ENCODE peak calls at places on chromosomes 4 and X, in four cellular contexts. D, I, M and X are unnamed samples.

GRCh38 chr4:44806076-44806475 is 79.7 kb upstream of the GNPDA2 start:
- DNase-seq in D (no peak), I (no peak), M (no peak), X (no peak)

GRCh38 chrX:78237127-78237526 is 90.3 kb downstream of the CYSLTR1 start:
- DNase-seq in D (no peak), I (no peak), M (no peak), X (no peak)

GRCh38 chr4:72019688-72020087 is 12.1 kb upstream of the NPFFR2 start:
- DNase-seq in D (no peak), I (no peak), M (no peak), X (no peak)

GRCh38 chr4:183468210-183469095 is 24.0 kb downstream of the CDKN2AIP start:
- DNase-seq in D (no peak), I (no peak), M (no peak), X (no peak)

GRCh38 chr4:10998826-10999225 is 314.3 kb upstream of the CLNK start:
- DNase-seq in D (no peak), I (no peak), M (no peak), X (no peak)

GRCh38 chr4:40856836-40857362 is 107.1 kb downstream of the NSUN7 start:
- DNase-seq in D (no peak), I (peak; percentile 68), M (peak; percentile 82), X (peak; percentile 41)

GRCh38 chrX:22629105-22629725 is 356.5 kb downstream of the CBLL2 start:
- DNase-seq in D (no peak), I (no peak), M (no peak), X (no peak)

GRCh38 chr4:10203851-10204250 is 87.3 kb upstream of the WDR1 start:
- DNase-seq in D (no peak), I (no peak), M (no peak), X (no peak)

GRCh38 chrX:10482262-10482661 is 138.1 kb downstream of the MID1 start:
- DNase-seq in D (no peak), I (no peak), M (no peak), X (peak; percentile 64)

GRCh38 chr4:168304744-168305459 is 13.7 kb downstream of the DDX60 start:
- DNase-seq in D (no peak), I (no peak), M (no peak), X (no peak)

GRCh38 chr4:170047774-170048354 is 21.7 kb upstream of the MFAP3L start:
- DNase-seq in D (peak; percentile 57), I (peak; percentile 33), M (peak; percentile 68), X (no peak)

GRCh38 chr4:11512861-11513260 is 84.2 kb upstream of the HS3ST1 start:
- DNase-seq in D (no peak), I (no peak), M (no peak), X (no peak)

GRCh38 chrX:118727686-118728339 is 407 bp downstream of the IL13RA1 start:
- DNase-seq in D (no peak), I (peak; percentile 33), M (peak; percentile 79), X (peak; percentile 41)

GRCh38 chr4:110190249-110190648 is 8.2 kb downstream of the ELOVL6 start:
- DNase-seq in D (no peak), I (no peak), M (no peak), X (no peak)

GRCh38 chrX:106891762-106892161 is 11.4 kb downstream of the RIPPLY1 start:
- DNase-seq in D (no peak), I (no peak), M (no peak), X (no peak)

GRCh38 chrX:57451426-57452020 is 140.3 kb upstream of the ZXDB start:
- DNase-seq in D (no peak), I (no peak), M (no peak), X (no peak)

GRCh38 chr4:158656439-158656838 is 15.2 kb downstream of the C4orf46 start:
- DNase-seq in D (no peak), I (no peak), M (no peak), X (no peak)

GRCh38 chr4:52110171-52110570 is 59.1 kb downstream of the SPATA18 start:
- DNase-seq in D (no peak), I (no peak), M (no peak), X (no peak)

GRCh38 chrX:138756234-138756633 is 44.7 kb upstream of the FGF13 start:
- DNase-seq in D (no peak), I (peak; percentile 23), M (no peak), X (peak; percentile 15)

GRCh38 chr4:174303687-174304086 is 20.0 kb downstream of the CEP44 start:
- DNase-seq in D (no peak), I (no peak), M (no peak), X (no peak)

GRCh38 chr4:55635760-55636621 is at the start of gene NMU:
- DNase-seq in D (peak; percentile 67), I (peak; percentile 24), M (no peak), X (peak; percentile 18)

GRCh38 chrX:6227445-6227820 is 1.2 kb downstream of the NLGN4X start:
- DNase-seq in D (no peak), I (no peak), M (no peak), X (no peak)

GRCh38 chr4:101831816-101832215 is 41.3 kb downstream of the BANK1 start:
- DNase-seq in D (no peak), I (no peak), M (no peak), X (no peak)

GRCh38 chr4:83552085-83552484 is 16.2 kb downstream of the GPAT3 start:
- DNase-seq in D (no peak), I (no peak), M (no peak), X (no peak)

GRCh38 chrX:149504226-149504914 is 736 bp downstream of the IDS start:
- DNase-seq in D (no peak), I (peak; percentile 22), M (no peak), X (no peak)

GRCh38 chrX:119816300-119816699 is 24.9 kb upstream of the RPL39 start:
- DNase-seq in D (no peak), I (no peak), M (no peak), X (no peak)

GRCh38 chrX:16924631-16925239 is 21.7 kb upstream of the REPS2 start:
- DNase-seq in D (no peak), I (no peak), M (no peak), X (no peak)

GRCh38 chrX:87578978-87579377 is 61.4 kb downstream of the KLHL4 start:
- DNase-seq in D (no peak), I (no peak), M (no peak), X (no peak)

GRCh38 chr4:128728190-128728589 is 81.3 kb upstream of the JADE1 start:
- DNase-seq in D (no peak), I (no peak), M (no peak), X (no peak)

GRCh38 chr4:118834960-118835895 is 698 bp downstream of the SEC24D start:
- DNase-seq in D (peak; percentile 56), I (peak; percentile 77), M (peak; percentile 89), X (peak; percentile 33)

GRCh38 chr4:73133784-73134183 is 64.3 kb upstream of the COX18 start:
- DNase-seq in D (no peak), I (no peak), M (no peak), X (no peak)

GRCh38 chr4:110733901-110734300 is 111.0 kb upstream of the PITX2 start:
- DNase-seq in D (no peak), I (no peak), M (no peak), X (no peak)

GRCh38 chr4:181777518-181777917 is 465.7 kb upstream of the TENM3 start:
- DNase-seq in D (no peak), I (no peak), M (no peak), X (no peak)

GRCh38 chr4:10094841-10095240 is 21.8 kb downstream of the WDR1 start:
- DNase-seq in D (no peak), I (no peak), M (no peak), X (no peak)

DNA sequence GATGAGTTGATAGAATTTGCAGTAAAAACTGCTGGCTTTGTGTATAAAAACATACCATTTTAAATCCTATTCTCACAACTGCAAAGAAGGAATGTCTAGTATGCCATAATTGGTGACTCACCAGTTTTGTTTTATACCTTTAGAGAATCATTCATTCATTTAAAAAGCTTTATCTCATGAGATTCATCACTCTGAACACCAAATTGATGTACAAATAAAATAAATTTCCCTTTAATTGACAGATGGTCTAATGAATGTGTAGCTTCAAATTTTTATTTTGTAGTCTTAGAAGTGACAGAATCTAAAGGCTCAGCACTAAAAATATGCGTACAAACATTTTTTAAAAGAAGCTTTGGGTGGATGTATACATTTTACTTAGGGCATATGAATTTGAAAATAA is 492.5 kb downstream of the GALNTL6 start:
- DNase-seq in D (no peak), I (no peak), M (no peak), X (no peak)
- H3K4me1 ChIP-seq in D (no peaks in the 10 kb centered on the region), I (no peaks in the 10 kb centered on the region), M (no peaks in the 10 kb centered on the region), X (no peaks in the 10 kb centered on the region)

DNA sequence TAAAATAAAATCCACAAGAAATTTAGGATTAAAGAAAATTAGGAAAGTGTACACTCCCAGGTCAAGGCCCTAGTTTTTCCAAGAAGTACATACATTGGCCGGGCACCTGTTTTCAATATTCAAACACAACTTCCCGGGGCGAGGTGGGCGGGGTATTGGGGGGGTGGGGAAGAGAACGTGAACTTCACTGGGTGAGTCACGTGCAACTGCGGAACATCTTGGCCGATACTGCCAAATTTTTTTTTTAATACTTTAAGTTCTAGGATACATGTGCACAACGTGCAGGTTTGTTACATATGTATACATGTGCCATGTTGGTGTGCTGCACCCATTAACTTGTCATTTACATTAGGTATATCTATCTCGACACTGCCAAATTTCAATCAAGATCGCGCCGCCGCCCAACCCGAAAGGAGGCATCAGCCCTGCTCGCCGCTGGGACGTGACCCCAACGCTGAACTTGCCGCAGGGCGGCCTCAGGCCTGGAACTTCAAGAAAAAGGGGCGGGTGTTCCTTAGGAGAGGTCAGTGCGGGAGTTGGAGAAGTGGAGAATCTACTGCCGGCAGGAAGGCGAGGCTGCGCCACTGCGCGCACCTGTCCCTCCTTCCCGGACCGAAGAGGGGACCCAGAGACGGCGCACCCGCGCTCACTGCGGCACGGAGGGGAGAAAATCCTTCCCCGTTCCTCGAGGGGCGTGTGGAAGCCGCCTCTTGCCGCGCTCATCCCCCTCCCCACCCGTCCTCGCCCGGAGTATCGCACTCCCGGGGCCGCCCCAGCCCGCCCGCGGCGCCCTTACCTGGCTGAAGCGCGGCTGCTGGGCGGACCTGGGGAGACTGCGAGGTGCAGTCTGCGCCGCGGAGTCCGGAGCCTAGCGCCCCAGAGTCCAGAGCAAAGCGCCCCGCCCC is at the start of gene TEC:
- DNase-seq in D (peak; percentile 48), I (peak; percentile 49), M (peak; percentile 74), X (peak; percentile 34)
- H3K4me3 ChIP-seq in D (peak within 1 kb of the TSS; percentile 71), I (peak within 1 kb of the TSS; percentile 92), M (peak within 1 kb of the TSS; percentile 88), X (peak within 1 kb of the TSS; percentile 72)

GRCh38 chr4:1475277-1476139 is 69.3 kb upstream of the NKX1-1 start:
- DNase-seq in D (no peak), I (no peak), M (peak; percentile 9), X (no peak)
- H3K4me1 ChIP-seq in D (no peaks in the 10 kb centered on the region), I (peaks cover 12% of the 10 kb centered on the region), M (no peaks in the 10 kb centered on the region), X (no peaks in the 10 kb centered on the region)

GRCh38 chr4:153530996-153531375 is 64.8 kb downstream of the TMEM131L start:
- DNase-seq in D (no peak), I (no peak), M (no peak), X (no peak)

GRCh38 chr4:153530284-153530995 is 64.3 kb downstream of the TMEM131L start:
- DNase-seq in D (no peak), I (no peak), M (peak; percentile 31), X (no peak)

GRCh38 chr4:153527690-153528089 is 61.5 kb downstream of the TMEM131L start:
- DNase-seq in D (no peak), I (no peak), M (peak; percentile 43), X (no peak)

GRCh38 chr4:153528705-153529493 is 62.7 kb downstream of the TMEM131L start:
- DNase-seq in D (no peak), I (no peak), M (peak; percentile 21), X (no peak)

GRCh38 chr4:153529646-153530045 is 63.5 kb downstream of the TMEM131L start:
- DNase-seq in D (no peak), I (no peak), M (no peak), X (no peak)
- H3K4me3 ChIP-seq in D (no peak overlapping the region), I (no peak overlapping the region), M (no peak overlapping the region), X (no peak overlapping the region)

GRCh38 chr4:77817304-77818076 is 1.7 kb downstream of the CNOT6L start:
- DNase-seq in D (no peak), I (no peak), M (no peak), X (no peak)
- H3K4me1 ChIP-seq in D (peaks cover 17% of the 10 kb centered on the region), I (peaks cover 32% of the 10 kb centered on the region), M (no peaks in the 10 kb centered on the region), X (peaks cover 49% of the 10 kb centered on the region)